ENCODE peak calls at places on chromosomes 5 and 9, in seven cellular contexts. W is testis; J is astrocyte; Q is heart right ventricle; Z is CD4-positive, alpha-beta memory T cell; Y is AG04450; M is colonic mucosa. T is an unnamed sample.
A peak's percentile ranks its signal among the peaks of the same experiment; 100 is the strongest.

GRCh38 chr9:7210854-7211637 is 453.3 kb downstream of the KDM4C start:
- DNase-seq in Q (no peak), Z (no peak), J (no peak), M (no peak), Y (no peak), W (no peak), T (no peak)

GRCh38 chr9:25716220-25716872 is 38.1 kb upstream of the TUSC1 start:
- DNase-seq in Y (peak; percentile 49), Q (peak; percentile 4), J (peak; percentile 7), M (peak; percentile 23), W (peak; percentile 30), Z (no peak), T (no peak)

GRCh38 chr5:164518049-164518740 is 1012.8 kb downstream of the MAT2B start:
- DNase-seq in J (no peak), M (no peak), W (no peak), Q (no peak), Y (no peak), Z (no peak), T (no peak)

GRCh38 chr9:4097490-4097889 is 202.4 kb downstream of the GLIS3 start:
- DNase-seq in Q (no peak), W (no peak), Y (no peak), M (no peak), J (peak; percentile 47), Z (no peak), T (no peak)

GRCh38 chr9:21153688-21154608 is 12.3 kb upstream of the IFNW1 start:
- DNase-seq in M (no peak), J (peak; percentile 11), Q (no peak), Z (peak; percentile 25), W (no peak), Y (no peak), T (no peak)

GRCh38 chr5:173328896-173329369 is 719 bp upstream of the STC2 start:
- DNase-seq in J (peak; percentile 56), W (no peak), M (no peak), Q (no peak), Z (no peak), Y (no peak), T (peak; percentile 51)

GRCh38 chr5:14720236-14720923 is 55.9 kb downstream of the OTULIN start:
- DNase-seq in J (peak; percentile 66), Z (no peak), Q (no peak), M (no peak), Y (no peak), W (no peak), T (no peak)

GRCh38 chr9:100281676-100282387 is 70.9 kb downstream of the TEX10 start:
- DNase-seq in Z (no peak), Y (no peak), M (no peak), J (no peak), W (no peak), Q (no peak), T (no peak)

GRCh38 chr9:89435315-89435823 is 62.5 kb downstream of the SEMA4D start:
- DNase-seq in W (no peak), J (no peak), M (peak; percentile 95), Q (no peak), Z (no peak), Y (no peak), T (no peak)

GRCh38 chr5:87541033-87541432 is 128.3 kb upstream of the CCNH start:
- DNase-seq in W (peak; percentile 90), Y (no peak), Q (peak; percentile 72), M (peak; percentile 55), Z (no peak), J (peak; percentile 87), T (peak; percentile 24)

GRCh38 chr5:73682176-73682575 is 56.2 kb downstream of the ARHGEF28 start:
- DNase-seq in W (no peak), Z (no peak), Q (no peak), M (no peak), J (no peak), Y (no peak), T (no peak)

GRCh38 chr5:149320791-149321330 is 24.4 kb upstream of the GRPEL2 start:
- DNase-seq in J (peak; percentile 91), W (peak; percentile 94), M (peak; percentile 96), Y (peak; percentile 90), Q (peak; percentile 91), Z (no peak), T (peak; percentile 58)

GRCh38 chr9:119836036-119836435 is 466.8 kb upstream of the BRINP1 start:
- DNase-seq in Q (no peak), M (no peak), Z (no peak), J (no peak), Y (no peak), W (no peak), T (no peak)

GRCh38 chr9:98635374-98635773 is 73.4 kb downstream of the GABBR2 start:
- DNase-seq in M (no peak), J (peak; percentile 43), Y (no peak), W (no peak), Z (no peak), Q (no peak), T (no peak)

GRCh38 chr5:53333160-53333559 is 147.3 kb upstream of the FST start:
- DNase-seq in J (peak; percentile 84), W (no peak), Z (no peak), Y (no peak), M (no peak), Q (no peak), T (no peak)

GRCh38 chr5:150144211-150144801 is 11.3 kb downstream of the PDGFRB start:
- DNase-seq in Y (peak; percentile 48), J (peak; percentile 76), W (peak; percentile 60), Z (no peak), Q (peak; percentile 92), M (no peak), T (peak; percentile 45)

GRCh38 chr9:10007356-10007755 is 605.4 kb downstream of the PTPRD start:
- DNase-seq in Z (no peak), W (no peak), J (no peak), M (no peak), Y (no peak), Q (no peak), T (no peak)

DNA sequence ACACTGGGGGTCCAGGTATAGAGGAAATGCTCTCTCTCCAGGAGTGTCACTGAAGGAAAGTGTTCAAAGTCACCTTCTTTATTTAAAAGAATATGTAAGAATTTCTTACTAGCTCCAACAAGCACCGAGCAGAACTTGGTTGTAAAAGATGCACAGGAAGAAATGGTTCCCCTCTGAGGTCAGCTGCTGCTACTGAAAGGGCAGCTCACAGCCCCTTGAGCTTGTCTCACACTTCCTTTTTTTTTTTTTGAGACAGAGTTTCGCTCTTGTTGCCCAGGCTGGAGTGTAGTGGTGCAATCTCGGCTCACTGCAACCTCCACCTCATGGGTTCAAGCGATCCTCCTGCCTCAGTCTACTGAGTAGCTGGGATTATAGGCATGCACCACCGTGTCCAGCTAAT is 77.2 kb downstream of the PRRT1B start:
- DNase-seq in Z (no peak), M (no peak), W (no peak), Y (no peak), Q (no peak), J (no peak), T (no peak)
- H3K4me3 ChIP-seq in Z (no peak overlapping the region), M (no peak overlapping the region), W (no peak overlapping the region), Y (no peak overlapping the region), Q (no peak overlapping the region), J (no peak overlapping the region), T (no peak overlapping the region)

GRCh38 chr5:54344653-54345052 is 34.3 kb upstream of the ARL15 start:
- DNase-seq in M (no peak), J (peak; percentile 56), Z (no peak), W (no peak), Q (no peak), Y (no peak), T (no peak)

DNA sequence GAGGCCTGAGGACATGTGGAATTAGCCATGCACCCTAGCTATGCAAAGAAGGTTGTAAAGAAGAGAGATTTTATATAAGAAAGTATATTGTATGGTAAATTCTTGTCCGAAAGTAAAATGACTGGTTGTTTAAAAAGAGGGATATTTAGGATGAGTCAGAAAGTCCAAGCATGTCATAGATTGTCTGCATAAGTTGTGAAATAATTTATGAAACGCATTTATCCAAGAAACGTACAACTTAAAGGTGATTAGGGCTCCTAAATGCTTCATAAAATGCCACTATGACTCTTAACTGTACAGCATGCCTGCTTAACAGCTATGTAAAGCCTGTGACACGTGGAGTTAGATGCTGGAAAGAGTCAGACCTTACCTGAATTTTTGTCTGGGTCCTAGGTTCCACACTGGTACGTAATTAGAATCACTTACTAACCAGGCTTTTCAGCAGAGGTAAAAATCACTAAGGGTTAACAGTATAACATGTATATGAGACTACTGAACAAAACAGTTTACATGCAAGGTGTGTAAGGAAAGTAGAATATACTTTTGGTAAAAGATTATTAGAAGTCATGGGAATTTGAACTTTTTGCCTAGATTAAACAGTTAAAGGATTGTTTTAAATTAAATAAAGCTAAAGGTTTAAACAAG is 37.0 kb upstream of the ARL15 start:
- DNase-seq in J (no peak), M (no peak), Z (no peak), Y (no peak), Q (no peak), W (no peak), T (no peak)
- H3K9me3 ChIP-seq in J (no peaks in the 10 kb centered on the region), M (no peaks in the 10 kb centered on the region), Z (no peaks in the 10 kb centered on the region), Y (no peaks in the 10 kb centered on the region), Q (no peaks in the 10 kb centered on the region), W (no peaks in the 10 kb centered on the region), T (no peaks in the 10 kb centered on the region)

DNA sequence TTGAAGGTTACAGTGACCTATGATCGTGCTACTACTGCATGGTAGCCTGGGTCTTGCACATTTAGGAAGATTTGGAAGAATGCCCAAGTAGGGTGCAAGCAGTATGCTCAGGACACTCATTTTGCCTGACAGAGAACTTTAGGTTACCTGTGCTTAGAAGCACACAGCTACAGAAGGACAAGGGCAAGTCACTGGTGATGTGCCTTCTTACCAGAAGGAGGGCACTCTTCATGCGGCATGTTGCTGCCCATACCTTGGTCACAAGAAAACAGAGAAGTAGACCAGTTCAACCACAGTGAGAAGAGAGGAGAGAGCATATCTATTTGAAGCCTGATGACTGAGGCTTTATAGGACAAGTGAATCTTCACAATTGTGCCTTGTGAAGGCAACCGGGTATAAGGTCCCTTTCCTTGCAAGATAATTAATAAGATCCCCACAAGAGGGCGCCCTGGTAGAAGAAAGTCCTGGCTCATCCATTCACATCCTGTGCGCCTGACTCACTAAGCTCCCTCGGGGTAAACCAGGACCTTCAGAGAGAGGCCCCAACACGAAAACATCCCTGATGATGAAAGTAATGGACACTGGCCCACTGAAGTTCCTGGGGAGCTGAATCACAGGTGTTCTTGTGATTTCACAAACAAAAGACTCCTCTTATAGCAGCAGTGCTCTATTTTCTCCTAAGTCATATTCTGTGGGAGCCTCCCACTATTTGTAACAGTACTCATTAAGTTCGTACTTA is 38.1 kb upstream of the STARD4 start:
- DNase-seq in Z (peak; percentile 64), Q (peak; percentile 95), Y (peak; percentile 94), M (peak; percentile 82), J (peak; percentile 96), W (peak; percentile 91), T (peak; percentile 77)
- H3K4me3 ChIP-seq in Z (no peak overlapping the region), Q (no peak overlapping the region), Y (no peak overlapping the region), M (no peak overlapping the region), J (no peak overlapping the region), W (no peak overlapping the region), T (peak overlapping the region; percentile 3)

DNA sequence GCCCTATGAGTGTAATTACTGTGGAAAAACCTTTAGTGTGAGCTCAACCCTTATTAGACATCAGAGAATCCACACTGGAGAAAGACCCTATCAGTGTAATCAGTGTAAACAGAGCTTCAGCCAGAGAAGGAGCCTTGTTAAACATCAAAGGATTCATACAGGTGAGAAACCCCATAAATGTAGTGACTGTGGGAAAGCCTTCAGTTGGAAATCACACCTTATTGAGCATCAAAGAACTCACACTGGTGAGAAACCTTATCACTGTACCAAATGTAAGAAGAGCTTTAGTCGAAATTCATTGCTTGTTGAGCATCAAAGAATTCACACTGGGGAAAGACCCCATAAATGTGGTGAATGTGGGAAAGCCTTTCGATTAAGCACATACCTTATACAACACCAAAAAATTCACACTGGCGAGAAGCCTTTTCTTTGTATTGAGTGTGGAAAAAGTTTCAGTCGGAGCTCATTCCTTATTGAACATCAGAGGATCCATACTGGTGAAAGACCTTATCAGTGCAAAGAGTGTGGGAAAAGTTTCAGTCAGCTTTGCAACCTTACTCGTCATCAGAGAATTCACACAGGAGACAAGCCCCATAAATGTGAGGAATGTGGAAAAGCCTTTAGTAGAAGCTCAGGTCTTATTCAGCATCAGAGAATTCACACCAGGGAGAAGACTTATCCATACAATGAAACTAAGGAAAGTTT is 9.9 kb downstream of the ZNF189 start:
- DNase-seq in W (no peak), Q (no peak), Y (no peak), Z (no peak), M (no peak), J (no peak), T (no peak)
- H3K9me3 ChIP-seq in W (no peaks in the 10 kb centered on the region), Q (peaks cover 94% of the 10 kb centered on the region), Y (peaks cover 16% of the 10 kb centered on the region), Z (peaks cover 42% of the 10 kb centered on the region), M (peaks cover 23% of the 10 kb centered on the region), J (peaks cover 38% of the 10 kb centered on the region), T (peaks cover 15% of the 10 kb centered on the region)